ENCODE peak calls at places on chromosomes 16 and 17, in seven cellular contexts. T is K562; G is CD4-positive, CD25-positive, alpha-beta regulatory T cell; S is left ventricle myocardium inferior; D is A673; P is body of pancreas; Y is IMR-90. Q is an unnamed sample. For H3K4me1, the result is how much of the 10 kb centered on the place peaks cover.

GRCh38 chr16:54475019-54475418 is 188.4 kb upstream of the IRX3 start:
- DNase-seq in T (no peak), G (no peak), S (no peak), D (peak), P (no peak), Y (no peak), Q (no peak)

GRCh38 chr17:76672892-76673291 is 29.3 kb upstream of the ST6GALNAC1 start:
- DNase-seq in T (no peak), G (no peak), S (no peak), D (no peak), P (no peak), Y (no peak), Q (no peak)

GRCh38 chr16:21083729-21084268 is 66.8 kb downstream of the DNAH3 start:
- DNase-seq in T (peak), G (peak), S (peak), D (peak), P (peak), Y (peak), Q (peak)

GRCh38 chr16:1877804-1878203 is 5.8 kb upstream of the MEIOB start:
- DNase-seq in T (peak), G (no peak), S (no peak), D (no peak), P (no peak), Y (no peak), Q (no peak)

GRCh38 chr16:25317732-25318316 is 60.2 kb upstream of the ZKSCAN2 start:
- DNase-seq in T (peak), G (no peak), S (no peak), D (no peak), P (no peak), Y (no peak), Q (no peak)

GRCh38 chr16:2474877-2475412 is at the start of gene TBC1D24:
- DNase-seq in T (peak), G (peak), S (peak), D (peak), P (peak), Y (peak), Q (peak)

GRCh38 chr17:2900842-2901241 is 104.6 kb downstream of the RAP1GAP2 start:
- DNase-seq in T (no peak), G (no peak), S (no peak), D (no peak), P (no peak), Y (no peak), Q (no peak)

GRCh38 chr16:71491032-71491431 is 1.9 kb upstream of the ZNF19 start:
- DNase-seq in T (no peak), G (no peak), S (no peak), D (no peak), P (no peak), Y (no peak), Q (no peak)

DNA sequence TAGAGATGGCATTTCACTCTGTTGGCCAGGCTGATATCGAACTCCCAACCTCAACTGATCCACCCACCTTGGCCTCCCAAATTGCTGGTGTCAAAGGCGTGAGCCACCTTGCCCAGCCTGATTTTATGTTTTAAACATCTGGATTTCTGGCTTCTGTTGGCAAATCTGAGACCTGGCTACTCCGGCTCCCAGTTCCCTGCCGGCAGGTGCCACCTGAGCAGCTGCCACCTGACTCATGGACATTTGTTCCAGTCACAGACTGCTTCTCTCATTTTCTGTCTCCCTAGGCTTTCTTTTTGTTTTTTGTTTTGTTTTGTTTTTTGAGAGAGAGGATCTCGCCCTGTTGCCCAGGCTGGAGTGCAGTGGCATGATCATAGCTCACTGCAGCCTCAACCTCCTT is 9.6 kb downstream of the PMM2 start:
- DNase-seq in T (no peak), G (no peak), S (no peak), D (no peak), P (no peak), Y (no peak), Q (no peak)
- H3K27ac ChIP-seq in T (no peak), G (no peak), S (no peak), D (no peak), P (peak), Y (no peak), Q (no peak)

GRCh38 chr17:79591695-79592094 is 19.2 kb downstream of the RBFOX3 start:
- DNase-seq in T (no peak), G (no peak), S (no peak), D (no peak), P (no peak), Y (no peak), Q (no peak)

GRCh38 chr17:79592198-79592597 is 18.7 kb downstream of the RBFOX3 start:
- DNase-seq in T (no peak), G (no peak), S (no peak), D (no peak), P (no peak), Y (no peak), Q (no peak)

GRCh38 chr17:79593636-79594035 is 17.2 kb downstream of the RBFOX3 start:
- DNase-seq in T (no peak), G (no peak), S (no peak), D (no peak), P (no peak), Y (no peak), Q (no peak)

GRCh38 chr17:79591014-79591590 is 19.7 kb downstream of the RBFOX3 start:
- DNase-seq in T (no peak), G (no peak), S (no peak), D (no peak), P (no peak), Y (no peak), Q (no peak)

GRCh38 chr17:79592641-79593040 is 18.2 kb downstream of the RBFOX3 start:
- DNase-seq in T (no peak), G (no peak), S (no peak), D (no peak), P (no peak), Y (no peak), Q (no peak)
- H3K4me1 ChIP-seq in T (under half), G (under half), S (under half), D (under half), P (under half), Y (under half), Q (under half)

DNA sequence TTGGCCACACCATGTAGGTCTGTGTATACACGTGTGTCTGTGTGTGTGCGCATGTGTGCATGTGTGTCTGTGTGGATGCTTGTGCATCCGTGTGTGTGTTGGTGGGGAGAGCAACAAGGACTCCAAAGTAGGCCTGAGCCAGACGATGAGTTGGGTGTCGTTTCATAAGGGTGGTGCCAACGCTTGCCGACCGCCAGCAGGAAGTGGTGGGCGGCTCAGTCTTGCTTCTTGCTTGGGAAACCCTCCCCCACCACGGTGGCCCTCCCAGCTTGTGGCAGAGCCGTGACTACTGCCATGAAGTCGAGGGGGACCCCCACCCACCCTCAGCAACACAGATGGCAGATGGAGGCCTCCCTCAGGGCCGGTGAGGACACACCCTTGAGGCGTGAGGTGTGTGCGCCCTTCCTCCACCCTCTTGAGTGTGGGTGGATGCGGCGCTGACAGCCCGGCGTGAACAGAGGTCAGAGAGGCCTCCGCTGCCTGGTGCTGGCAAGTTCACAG is 17.5 kb downstream of the SBK1 start:
- DNase-seq in T (no peak), G (peak), S (peak), D (peak), P (no peak), Y (no peak), Q (no peak)
- H3K4me3 ChIP-seq in T (no peak), G (peak), S (no peak), D (no peak), P (no peak), Y (no peak), Q (no peak)

GRCh38 chr17:81509687-81510523 is 2.7 kb downstream of the ACTG1 start:
- DNase-seq in T (no peak), G (peak), S (no peak), D (no peak), P (no peak), Y (no peak), Q (no peak)
- H3K27ac ChIP-seq in T (peak), G (peak), S (peak), D (peak), P (peak), Y (peak), Q (no peak)

GRCh38 chr17:75513667-75514052 is 1.7 kb downstream of the CASKIN2 start:
- DNase-seq in T (no peak), G (no peak), S (no peak), D (no peak), P (no peak), Y (no peak), Q (no peak)

GRCh38 chr17:75509528-75510258 is 5.6 kb downstream of the CASKIN2 start:
- DNase-seq in T (no peak), G (no peak), S (peak), D (no peak), P (no peak), Y (no peak), Q (no peak)

GRCh38 chr17:75512946-75513666 is 2.2 kb downstream of the CASKIN2 start:
- DNase-seq in T (peak), G (no peak), S (no peak), D (no peak), P (no peak), Y (peak), Q (no peak)

GRCh38 chr17:75511270-75511609 is 4.1 kb downstream of the CASKIN2 start:
- DNase-seq in T (no peak), G (no peak), S (no peak), D (no peak), P (no peak), Y (no peak), Q (no peak)

GRCh38 chr17:75511610-75512575 is 3.4 kb downstream of the CASKIN2 start:
- DNase-seq in T (peak), G (no peak), S (peak), D (no peak), P (peak), Y (no peak), Q (peak)
- H3K4me1 ChIP-seq in T (half or more), G (under half), S (half or more), D (under half), P (half or more), Y (under half), Q (under half)

GRCh38 chr16:87954826-87955225 is 3.6 kb downstream of the BANP start:
- DNase-seq in T (no peak), G (no peak), S (no peak), D (no peak), P (peak), Y (no peak), Q (no peak)
- H3K4me3 ChIP-seq in T (no peak), G (no peak), S (no peak), D (no peak), P (no peak), Y (no peak), Q (no peak)

GRCh38 chr17:21375757-21376584 is at the start of gene KCNJ12:
- DNase-seq in T (peak), G (no peak), S (peak), D (peak), P (no peak), Y (no peak), Q (no peak)
- H3K27ac ChIP-seq in T (no peak), G (no peak), S (peak), D (no peak), P (no peak), Y (no peak), Q (no peak)

Q was measured in SJCRH30.